ENCODE peak calls at places on chromosomes 12 and 14, in six cellular contexts. G is WERI-Rb-1, Z is GM23338, F is pancreas, U is body of pancreas, I is neural progenitor cell. E is an unnamed sample.
A peak's percentile ranks its signal among the peaks of the same experiment; 100 is the strongest.

GRCh38 chr14:105047283-105048016 is 17.8 kb downstream of the GPR132 start:
- DNase-seq in U (no peak), F (peak; percentile 77), Z (no peak), I (no peak), G (no peak), E (no peak)

GRCh38 chr12:84757978-84758377 is 154.6 kb downstream of the SLC6A15 start:
- DNase-seq in Z (no peak), I (no peak), F (no peak), U (no peak), G (no peak), E (peak; percentile 24)

GRCh38 chr12:113086249-113087164 is 30.0 kb downstream of the DTX1 start:
- DNase-seq in G (no peak), Z (no peak), F (peak; percentile 71), I (no peak), U (peak; percentile 49), E (no peak)

GRCh38 chr12:101230547-101230946 is 20.5 kb upstream of the SLC5A8 start:
- DNase-seq in U (no peak), Z (peak; percentile 11), I (no peak), G (no peak), F (no peak), E (no peak)

GRCh38 chr12:132140918-132141841 is 2.9 kb downstream of the DDX51 start:
- DNase-seq in Z (no peak), U (no peak), G (no peak), I (no peak), F (peak; percentile 67), E (no peak)

GRCh38 chr14:71165650-71166049 is 258.4 kb downstream of the PCNX1 start:
- DNase-seq in Z (no peak), U (no peak), G (no peak), I (no peak), F (no peak), E (peak; percentile 78)

GRCh38 chr12:78229491-78230209 is 399.0 kb downstream of the NAV3 start:
- DNase-seq in G (peak; percentile 57), I (peak; percentile 60), U (peak; percentile 27), Z (peak; percentile 83), F (no peak), E (peak; percentile 59)

GRCh38 chr12:63294327-63294632 is 143.3 kb upstream of the AVPR1A start:
- DNase-seq in I (no peak), F (no peak), G (no peak), Z (no peak), U (no peak), E (peak; percentile 68)

GRCh38 chr12:69052613-69053408 is 119.8 kb upstream of the CPM start:
- DNase-seq in F (no peak), I (no peak), U (peak; percentile 50), Z (peak; percentile 66), G (no peak), E (peak; percentile 74)

GRCh38 chr14:102507026-102507860 is 2.3 kb downstream of the ANKRD9 start:
- DNase-seq in F (no peak), I (no peak), Z (peak; percentile 86), G (no peak), U (no peak), E (no peak)

GRCh38 chr14:37590810-37591139 is 4.3 kb downstream of the FOXA1 start:
- DNase-seq in G (no peak), Z (no peak), U (no peak), F (no peak), I (no peak), E (no peak)

GRCh38 chr12:112188130-112188830 is 62.9 kb downstream of the TRAFD1 start:
- DNase-seq in U (no peak), I (no peak), G (peak; percentile 85), F (no peak), Z (no peak), E (no peak)

GRCh38 chr12:110862331-110862730 is 15.5 kb downstream of the CCDC63 start:
- DNase-seq in G (no peak), I (peak; percentile 83), Z (peak; percentile 40), F (no peak), U (no peak), E (no peak)

GRCh38 chr14:63565448-63565847 is 22.3 kb upstream of the PPP2R5E start:
- DNase-seq in Z (no peak), I (no peak), F (no peak), U (no peak), G (no peak), E (no peak)

GRCh38 chr12:31322651-31323248 is 3.2 kb downstream of the SINHCAF start:
- DNase-seq in U (no peak), F (no peak), Z (peak; percentile 51), G (no peak), I (peak; percentile 33), E (peak; percentile 73)

GRCh38 chr12:113305281-113305856 is 29.5 kb downstream of the SLC8B1 start:
- DNase-seq in F (no peak), Z (no peak), G (no peak), U (no peak), I (no peak), E (no peak)

GRCh38 chr14:103141117-103141796 is 18.0 kb downstream of the TNFAIP2 start:
- DNase-seq in Z (peak; percentile 97), I (peak; percentile 73), F (peak; percentile 37), G (peak; percentile 84), U (peak; percentile 51), E (peak; percentile 62)

GRCh38 chr14:99412122-99413061 is 68.3 kb downstream of the SETD3 start:
- DNase-seq in U (no peak), G (no peak), Z (peak; percentile 91), F (no peak), I (peak; percentile 34), E (peak; percentile 19)

GRCh38 chr12:31853977-31854376 is 105.2 kb upstream of the RESF1 start:
- DNase-seq in U (no peak), G (no peak), Z (no peak), F (no peak), I (no peak), E (no peak)

GRCh38 chr12:121791671-121792496 is 1.6 kb downstream of the RHOF start:
- DNase-seq in G (no peak), Z (no peak), U (no peak), F (peak; percentile 58), I (no peak), E (no peak)

GRCh38 chr14:92513966-92514843 is 624 bp downstream of the RIN3 start:
- DNase-seq in Z (peak; percentile 58), F (no peak), I (peak; percentile 43), U (no peak), G (no peak), E (peak; percentile 37)

GRCh38 chr12:86727151-86727550 is 471.0 kb upstream of the MGAT4C start:
- DNase-seq in F (no peak), G (no peak), U (no peak), Z (no peak), I (no peak), E (peak; percentile 85)

GRCh38 chr12:108307006-108307405 is 32.1 kb downstream of the CMKLR1 start:
- DNase-seq in G (no peak), U (no peak), I (no peak), Z (no peak), F (no peak), E (peak; percentile 94)

GRCh38 chr14:84442481-84442880 is 1087.5 kb upstream of the FLRT2 start:
- DNase-seq in Z (no peak), G (no peak), F (no peak), U (no peak), I (no peak), E (no peak)

GRCh38 chr12:54300732-54301427 is at the start of gene NFE2:
- DNase-seq in G (peak; percentile 77), U (peak; percentile 59), Z (peak; percentile 92), F (peak; percentile 83), I (peak; percentile 94), E (peak; percentile 67)

GRCh38 chr14:64566651-64567122 is 16.9 kb downstream of the PPP1R36 start:
- DNase-seq in Z (peak; percentile 47), G (no peak), F (no peak), U (no peak), I (no peak), E (no peak)
- H3K4me3 ChIP-seq in Z (no peak overlapping the region), G (no peak overlapping the region), F (no peak overlapping the region), U (no peak overlapping the region), I (no peak overlapping the region), E (no peak overlapping the region)

GRCh38 chr12:41936333-41936732 is 208.3 kb downstream of the GXYLT1 start:
- DNase-seq in F (no peak), Z (peak; percentile 33), I (no peak), G (no peak), U (no peak), E (no peak)

GRCh38 chr12:41932028-41932427 is 212.6 kb downstream of the GXYLT1 start:
- DNase-seq in I (no peak), G (no peak), U (no peak), F (no peak), Z (no peak), E (no peak)

DNA sequence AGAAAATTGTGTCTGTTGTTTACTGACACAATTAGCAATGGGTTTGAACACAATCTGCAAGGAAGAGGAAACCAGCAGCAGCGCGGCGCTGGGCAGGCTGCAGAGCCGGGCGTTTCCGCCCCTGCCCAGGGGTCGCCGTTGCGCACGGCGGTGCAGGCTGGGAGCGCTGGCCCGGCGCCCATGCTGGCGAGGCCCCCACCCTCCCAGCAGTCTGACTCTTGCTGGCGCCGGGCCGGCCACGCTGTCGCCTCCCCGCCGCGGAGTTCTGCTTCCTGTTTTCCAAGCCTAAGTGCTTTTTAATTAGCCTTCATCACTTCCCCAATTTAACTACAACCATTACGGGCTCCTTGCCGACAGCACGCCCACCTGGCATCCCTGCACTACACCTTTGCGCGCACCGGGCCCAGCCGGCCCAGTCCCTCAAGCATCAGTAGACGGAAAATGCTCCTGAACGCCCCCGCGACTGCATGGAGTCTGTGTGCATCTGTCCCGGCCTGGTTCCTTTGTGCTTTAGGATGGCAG is 212.1 kb downstream of the GXYLT1 start:
- DNase-seq in U (peak; percentile 42), F (no peak), G (no peak), I (peak; percentile 60), Z (peak; percentile 70), E (peak; percentile 9)
- TF ChIP-seq CTCF in U (no peak), F (no peak), G (no peak), I (peak; percentile 20), Z (peak; percentile 22), E (no peak)

DNA sequence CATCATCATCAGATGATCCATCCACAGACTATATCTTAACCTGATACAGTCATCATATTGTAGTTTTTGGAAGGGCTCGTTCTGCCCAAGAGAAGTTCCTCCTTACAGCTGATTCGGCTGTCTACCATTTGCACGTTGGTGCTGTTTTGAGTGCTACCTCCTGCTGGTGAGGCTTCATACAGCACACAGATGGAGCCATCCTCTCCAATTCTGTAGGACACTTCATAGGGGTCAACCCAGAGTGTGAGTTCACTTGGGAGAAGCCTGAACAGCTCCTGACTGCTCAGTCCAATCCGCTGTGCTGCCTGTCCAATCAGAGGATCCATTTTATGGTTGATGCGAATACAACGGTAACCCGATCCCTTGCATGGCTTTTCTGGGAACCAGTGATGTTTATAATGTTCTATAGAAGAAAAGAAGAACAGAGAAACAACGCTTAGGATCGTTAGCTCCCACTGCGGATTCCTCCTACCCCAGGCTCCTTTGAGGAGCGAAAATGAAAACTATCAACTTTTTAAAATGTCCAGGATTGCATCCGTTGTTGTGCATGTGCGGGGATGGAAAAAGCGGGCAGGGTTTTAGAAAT is 1.5 kb downstream of the BTG1 start:
- DNase-seq in Z (peak; percentile 84), F (no peak), I (peak; percentile 90), U (peak; percentile 73), G (peak; percentile 73), E (peak; percentile 98)
- H3K4me3 ChIP-seq in Z (peak overlapping the region; percentile 78), F (peak overlapping the region; percentile 51), I (peak overlapping the region; percentile 94), U (peak overlapping the region; percentile 75), G (peak overlapping the region; percentile 93), E (peak overlapping the region; percentile 92)

DNA sequence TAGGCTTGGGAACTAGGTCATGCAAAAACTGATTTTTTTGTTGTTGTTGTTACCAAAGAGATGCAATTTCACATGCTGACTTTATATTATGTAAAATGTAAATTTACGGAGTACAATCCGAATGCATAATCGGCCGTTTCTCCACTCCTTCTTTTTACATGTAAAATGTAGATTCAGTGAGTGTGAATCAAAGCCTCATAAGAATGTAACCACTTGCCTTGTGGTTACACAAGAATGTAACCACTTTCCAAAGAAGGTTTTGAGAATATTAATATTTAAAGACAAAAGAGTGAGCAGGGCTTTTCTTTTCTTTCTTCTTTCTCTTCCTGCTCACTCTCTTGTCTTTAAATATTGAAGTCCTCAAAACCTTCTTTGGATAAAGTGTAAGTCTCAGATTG is 26.6 kb upstream of the CD69 start:
- DNase-seq in G (no peak), I (no peak), U (no peak), F (no peak), Z (no peak), E (peak; percentile 46)
- TF ChIP-seq CTCF in G (no peak), I (no peak), U (no peak), F (no peak), Z (no peak), E (no peak)